ENCODE peak calls at places on chromosomes 7 and 10, in seven cellular contexts. One of them, this sample, is unnamed. For H3K27me3, the result is how much of the 10 kb centered on the place peaks cover.

GRCh38 chr10:14971867-14972448 is 12.8 kb downstream of the MEIG1 start:
- DNase-seq in hepatocyte: no peak
- DNase-seq in astrocyte: no peak
- DNase-seq in heart right ventricle: no peak
- DNase-seq in esophagus squamous epithelium: no peak
- DNase-seq in pancreas: no peak
- DNase-seq in suprapubic skin: no peak
- DNase-seq in this sample: no peak

GRCh38 chr7:74334026-74334425 is 44.8 kb downstream of the CLIP2 start:
- DNase-seq in hepatocyte: no peak
- DNase-seq in astrocyte: peak
- DNase-seq in heart right ventricle: no peak
- DNase-seq in esophagus squamous epithelium: no peak
- DNase-seq in pancreas: no peak
- DNase-seq in suprapubic skin: no peak
- DNase-seq in this sample: no peak

GRCh38 chr7:130891254-130892094 is 157.5 kb upstream of the KLF14 start:
- DNase-seq in hepatocyte: no peak
- DNase-seq in astrocyte: peak
- DNase-seq in heart right ventricle: peak
- DNase-seq in esophagus squamous epithelium: no peak
- DNase-seq in pancreas: no peak
- DNase-seq in suprapubic skin: no peak
- DNase-seq in this sample: no peak

GRCh38 chr10:131099028-131099427 is 212.5 kb downstream of the TCERG1L start:
- DNase-seq in hepatocyte: no peak
- DNase-seq in astrocyte: no peak
- DNase-seq in heart right ventricle: no peak
- DNase-seq in esophagus squamous epithelium: no peak
- DNase-seq in pancreas: no peak
- DNase-seq in suprapubic skin: no peak
- DNase-seq in this sample: no peak

GRCh38 chr10:62056660-62057059 is 155.2 kb downstream of the ARID5B start:
- DNase-seq in hepatocyte: no peak
- DNase-seq in astrocyte: no peak
- DNase-seq in heart right ventricle: no peak
- DNase-seq in esophagus squamous epithelium: no peak
- DNase-seq in pancreas: no peak
- DNase-seq in suprapubic skin: no peak
- DNase-seq in this sample: no peak

GRCh38 chr10:43781480-43782361 is 133.0 kb upstream of the ZNF32 start:
- DNase-seq in hepatocyte: peak
- DNase-seq in astrocyte: peak
- DNase-seq in heart right ventricle: no peak
- DNase-seq in esophagus squamous epithelium: no peak
- DNase-seq in pancreas: peak
- DNase-seq in suprapubic skin: no peak
- DNase-seq in this sample: no peak

GRCh38 chr10:121753726-121754476 is 155.7 kb upstream of the FGFR2 start:
- DNase-seq in hepatocyte: no peak
- DNase-seq in astrocyte: peak
- DNase-seq in heart right ventricle: no peak
- DNase-seq in esophagus squamous epithelium: no peak
- DNase-seq in pancreas: no peak
- DNase-seq in suprapubic skin: no peak
- DNase-seq in this sample: no peak

GRCh38 chr10:16967866-16968721 is 150.9 kb upstream of the RSU1 start:
- DNase-seq in hepatocyte: peak
- DNase-seq in astrocyte: peak
- DNase-seq in heart right ventricle: peak
- DNase-seq in esophagus squamous epithelium: no peak
- DNase-seq in pancreas: no peak
- DNase-seq in suprapubic skin: no peak
- DNase-seq in this sample: no peak

GRCh38 chr7:34330308-34330707 is 327.7 kb upstream of the NPSR1 start:
- DNase-seq in hepatocyte: no peak
- DNase-seq in astrocyte: no peak
- DNase-seq in heart right ventricle: no peak
- DNase-seq in esophagus squamous epithelium: no peak
- DNase-seq in pancreas: no peak
- DNase-seq in suprapubic skin: no peak
- DNase-seq in this sample: no peak

GRCh38 chr10:98033515-98033914 is 3.1 kb upstream of the CRTAC1 start:
- DNase-seq in hepatocyte: no peak
- DNase-seq in astrocyte: no peak
- DNase-seq in heart right ventricle: no peak
- DNase-seq in esophagus squamous epithelium: no peak
- DNase-seq in pancreas: no peak
- DNase-seq in suprapubic skin: no peak
- DNase-seq in this sample: no peak

GRCh38 chr10:61262486-61263261 is 190.5 kb downstream of the TMEM26 start:
- DNase-seq in hepatocyte: no peak
- DNase-seq in astrocyte: peak
- DNase-seq in heart right ventricle: no peak
- DNase-seq in esophagus squamous epithelium: no peak
- DNase-seq in pancreas: no peak
- DNase-seq in suprapubic skin: no peak
- DNase-seq in this sample: no peak

GRCh38 chr7:37440738-37441404 is 7.8 kb downstream of the ELMO1 start:
- DNase-seq in hepatocyte: no peak
- DNase-seq in astrocyte: no peak
- DNase-seq in heart right ventricle: no peak
- DNase-seq in esophagus squamous epithelium: no peak
- DNase-seq in pancreas: no peak
- DNase-seq in suprapubic skin: no peak
- DNase-seq in this sample: no peak

GRCh38 chr7:132828502-132828901 is 252.2 kb upstream of the PLXNA4 start:
- DNase-seq in hepatocyte: no peak
- DNase-seq in astrocyte: no peak
- DNase-seq in heart right ventricle: no peak
- DNase-seq in esophagus squamous epithelium: no peak
- DNase-seq in pancreas: no peak
- DNase-seq in suprapubic skin: no peak
- DNase-seq in this sample: no peak
- H3K27me3 ChIP-seq in hepatocyte: under half
- H3K27me3 ChIP-seq in astrocyte: under half
- H3K27me3 ChIP-seq in heart right ventricle: under half
- H3K27me3 ChIP-seq in esophagus squamous epithelium: under half
- H3K27me3 ChIP-seq in pancreas: under half
- H3K27me3 ChIP-seq in suprapubic skin: under half
- H3K27me3 ChIP-seq in this sample: under half

GRCh38 chr7:15446280-15446679 is 115.5 kb downstream of the AGMO start:
- DNase-seq in hepatocyte: no peak
- DNase-seq in astrocyte: no peak
- DNase-seq in heart right ventricle: no peak
- DNase-seq in esophagus squamous epithelium: no peak
- DNase-seq in pancreas: no peak
- DNase-seq in suprapubic skin: no peak
- DNase-seq in this sample: no peak

GRCh38 chr7:15440482-15440881 is 121.3 kb downstream of the AGMO start:
- DNase-seq in hepatocyte: no peak
- DNase-seq in astrocyte: no peak
- DNase-seq in heart right ventricle: no peak
- DNase-seq in esophagus squamous epithelium: no peak
- DNase-seq in pancreas: no peak
- DNase-seq in suprapubic skin: no peak
- DNase-seq in this sample: no peak

GRCh38 chr7:15446722-15447121 is 115.1 kb downstream of the AGMO start:
- DNase-seq in hepatocyte: no peak
- DNase-seq in astrocyte: no peak
- DNase-seq in heart right ventricle: no peak
- DNase-seq in esophagus squamous epithelium: no peak
- DNase-seq in pancreas: no peak
- DNase-seq in suprapubic skin: no peak
- DNase-seq in this sample: no peak

GRCh38 chr7:15439853-15440252 is 122.0 kb downstream of the AGMO start:
- DNase-seq in hepatocyte: no peak
- DNase-seq in astrocyte: no peak
- DNase-seq in heart right ventricle: no peak
- DNase-seq in esophagus squamous epithelium: no peak
- DNase-seq in pancreas: no peak
- DNase-seq in suprapubic skin: no peak
- DNase-seq in this sample: no peak

DNA sequence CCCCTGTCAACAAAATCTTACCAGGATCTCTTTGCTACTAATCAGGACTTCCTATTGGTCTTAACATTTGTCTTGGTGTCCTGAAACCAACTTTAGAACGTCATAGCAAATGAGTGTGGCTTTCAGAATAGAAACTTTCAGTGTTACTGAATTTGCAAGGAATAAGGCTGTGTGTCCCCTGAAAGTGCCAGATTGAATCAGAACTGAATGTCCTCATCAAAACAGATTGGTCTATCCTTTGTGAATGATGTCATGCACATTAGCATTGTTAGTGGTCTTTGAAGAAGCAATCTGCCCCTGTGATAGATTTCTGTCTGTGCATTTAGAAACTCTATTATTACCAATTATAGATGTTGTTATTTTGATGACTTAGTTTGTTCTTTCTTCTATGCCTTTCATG is 119.9 kb downstream of the AGMO start:
- DNase-seq in hepatocyte: no peak
- DNase-seq in astrocyte: no peak
- DNase-seq in heart right ventricle: no peak
- DNase-seq in esophagus squamous epithelium: no peak
- DNase-seq in pancreas: no peak
- DNase-seq in suprapubic skin: no peak
- DNase-seq in this sample: no peak
- TF ChIP-seq CTCF in hepatocyte: no peak
- TF ChIP-seq CTCF in astrocyte: no peak
- TF ChIP-seq CTCF in heart right ventricle: no peak
- TF ChIP-seq CTCF in esophagus squamous epithelium: no peak
- TF ChIP-seq CTCF in pancreas: no peak
- TF ChIP-seq CTCF in suprapubic skin: no peak
- TF ChIP-seq CTCF in this sample: no peak

GRCh38 chr7:47327306-47327697 is 254.6 kb downstream of the TNS3 start:
- DNase-seq in hepatocyte: no peak
- DNase-seq in astrocyte: peak
- DNase-seq in heart right ventricle: no peak
- DNase-seq in esophagus squamous epithelium: no peak
- DNase-seq in pancreas: no peak
- DNase-seq in suprapubic skin: no peak
- DNase-seq in this sample: no peak
- H3K4me3 ChIP-seq in hepatocyte: no peak
- H3K4me3 ChIP-seq in astrocyte: peak
- H3K4me3 ChIP-seq in heart right ventricle: no peak
- H3K4me3 ChIP-seq in esophagus squamous epithelium: no peak
- H3K4me3 ChIP-seq in pancreas: no peak
- H3K4me3 ChIP-seq in suprapubic skin: peak
- H3K4me3 ChIP-seq in this sample: peak

DNA sequence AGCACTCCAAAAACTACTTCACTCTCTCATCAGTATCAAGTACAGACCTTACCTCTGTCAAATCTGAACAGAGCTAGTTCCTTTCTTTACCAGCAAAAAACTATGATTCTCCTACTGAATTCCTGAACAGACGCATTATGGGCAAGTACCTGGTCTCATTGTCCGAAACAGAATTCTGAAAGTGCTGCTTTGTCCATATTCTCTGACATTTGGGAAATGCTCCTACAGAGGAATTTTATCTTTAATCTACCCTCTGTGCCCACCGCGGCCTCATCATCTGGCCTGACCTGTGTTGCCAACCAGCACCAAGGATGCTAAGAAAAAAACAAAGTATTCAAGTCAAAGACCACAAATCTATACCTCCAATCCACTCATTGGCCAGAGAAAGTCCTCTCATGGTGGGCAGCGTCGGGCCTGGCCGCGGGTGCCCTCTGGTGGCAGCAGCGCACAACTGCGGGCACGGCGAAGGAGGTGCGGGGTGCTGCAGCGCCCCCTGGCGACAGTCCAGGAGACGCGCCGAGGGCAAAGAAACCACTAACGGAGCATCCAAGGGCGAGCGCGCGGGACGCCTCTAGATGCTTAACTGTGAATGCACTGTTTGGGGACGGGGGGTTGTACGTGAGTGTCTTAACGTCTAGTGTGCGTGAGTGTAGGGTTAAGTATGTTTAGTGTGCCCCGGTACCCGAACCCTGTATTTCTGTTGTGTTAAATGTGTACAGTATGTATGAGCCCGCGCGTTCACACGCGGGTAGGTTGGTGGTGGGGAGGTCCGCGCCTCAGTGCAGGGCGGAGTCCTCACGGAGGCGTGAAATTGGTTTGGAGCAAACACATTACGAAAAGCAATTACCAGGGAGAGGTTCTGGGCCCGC is 5.0 kb upstream of the GBX1 start:
- DNase-seq in hepatocyte: peak
- DNase-seq in astrocyte: peak
- DNase-seq in heart right ventricle: peak
- DNase-seq in esophagus squamous epithelium: no peak
- DNase-seq in pancreas: peak
- DNase-seq in suprapubic skin: peak
- DNase-seq in this sample: peak
- H3K27me3 ChIP-seq in hepatocyte: half or more
- H3K27me3 ChIP-seq in astrocyte: under half
- H3K27me3 ChIP-seq in heart right ventricle: half or more
- H3K27me3 ChIP-seq in esophagus squamous epithelium: under half
- H3K27me3 ChIP-seq in pancreas: under half
- H3K27me3 ChIP-seq in suprapubic skin: half or more
- H3K27me3 ChIP-seq in this sample: under half

This sample was measured in dorsolateral prefrontal cortex.